ENCODE peak calls at places on chromosome X, in five cellular contexts. A, J, F, W and L are unnamed samples.

GRCh38 chrX:65821721-65822496 is 154.5 kb downstream of the MSN start:
- DNase-seq in W (peak), A (no peak), F (no peak), J (peak), L (peak)

GRCh38 chrX:34918856-34919255 is 23.7 kb upstream of the FAM47B start:
- DNase-seq in J (no peak), A (no peak), F (peak), W (no peak), L (no peak)

GRCh38 chrX:154476821-154477220 is 2.3 kb downstream of the LAGE3 start:
- DNase-seq in A (no peak), W (no peak), J (peak), F (peak), L (no peak)

GRCh38 chrX:69906447-69906846 is 143.3 kb downstream of the AWAT2 start:
- DNase-seq in J (no peak), W (no peak), A (no peak), F (no peak), L (no peak)

GRCh38 chrX:30215357-30215843 is at the start of gene MAGEB2:
- DNase-seq in W (no peak), A (no peak), J (no peak), F (no peak), L (no peak)

GRCh38 chrX:104833401-104833800 is 267.4 kb downstream of the IL1RAPL2 start:
- DNase-seq in F (no peak), A (no peak), W (no peak), J (no peak), L (no peak)

GRCh38 chrX:9341305-9342201 is 123.3 kb upstream of the TBL1X start:
- DNase-seq in J (peak), A (peak), F (peak), W (no peak), L (peak)

GRCh38 chrX:25007059-25008053 is 8.4 kb downstream of the ARX start:
- DNase-seq in A (no peak), J (no peak), W (no peak), F (no peak), L (no peak)

GRCh38 chrX:21132686-21133393 is 241.4 kb upstream of the CNKSR2 start:
- DNase-seq in F (no peak), A (no peak), J (no peak), W (no peak), L (no peak)

GRCh38 chrX:10833299-10834169 is 213.1 kb upstream of the MID1 start:
- DNase-seq in W (peak), F (peak), A (no peak), J (peak), L (peak)

GRCh38 chrX:85561216-85561615 is 181.8 kb upstream of the POF1B start:
- DNase-seq in W (no peak), J (peak), A (no peak), F (peak), L (no peak)

GRCh38 chrX:56503941-56504673 is 59.3 kb upstream of the UBQLN2 start:
- DNase-seq in W (no peak), A (no peak), J (no peak), F (no peak), L (no peak)

GRCh38 chrX:110755061-110755460 is 40.6 kb downstream of the CHRDL1 start:
- DNase-seq in F (no peak), W (no peak), J (no peak), A (no peak), L (no peak)

GRCh38 chrX:95823796-95824195 is 860.8 kb upstream of the DIAPH2 start:
- DNase-seq in W (no peak), J (no peak), F (no peak), A (no peak), L (no peak)

GRCh38 chrX:74434336-74434735 is 13.0 kb downstream of the SLC16A2 start:
- DNase-seq in W (no peak), J (no peak), F (no peak), A (no peak), L (no peak)

GRCh38 chrX:136126892-136127406 is 20.4 kb upstream of the FHL1 start:
- DNase-seq in W (no peak), J (no peak), A (no peak), F (no peak), L (no peak)

GRCh38 chrX:148389629-148390028 is 110.8 kb upstream of the AFF2 start:
- DNase-seq in A (no peak), J (no peak), F (no peak), W (no peak), L (no peak)

GRCh38 chrX:115448146-115448545 is 112.8 kb upstream of the PLS3 start:
- DNase-seq in J (no peak), F (no peak), A (no peak), W (no peak), L (no peak)

GRCh38 chrX:12681047-12681446 is 110.2 kb upstream of the PRPS2 start:
- DNase-seq in W (no peak), J (no peak), A (no peak), F (no peak), L (no peak)

GRCh38 chrX:28966335-28966734 is 379.1 kb downstream of the IL1RAPL1 start:
- DNase-seq in F (no peak), W (no peak), J (no peak), A (no peak), L (no peak)

GRCh38 chrX:3362956-3363355 is 16.5 kb upstream of the MXRA5 start:
- DNase-seq in A (no peak), W (no peak), F (no peak), J (no peak), L (no peak)

GRCh38 chrX:124690495-124690894 is 344.1 kb downstream of the SH2D1A start:
- DNase-seq in F (no peak), J (no peak), W (no peak), A (no peak), L (no peak)

GRCh38 chrX:110402855-110403230 is 44.2 kb downstream of the RTL9 start:
- DNase-seq in J (no peak), W (no peak), A (no peak), F (no peak), L (no peak)

GRCh38 chrX:50469206-50469605 is 1.4 kb downstream of the DGKK start:
- DNase-seq in A (no peak), W (no peak), J (no peak), F (no peak), L (no peak)

GRCh38 chrX:37060999-37061398 is 52.8 kb downstream of the FAM47C start:
- DNase-seq in F (no peak), J (no peak), W (no peak), A (peak), L (no peak)

GRCh38 chrX:101931104-101931493 is 728 bp downstream of the ZMAT1 start:
- DNase-seq in A (no peak), J (no peak), W (no peak), F (no peak), L (no peak)

GRCh38 chrX:110123331-110123782 is 120.4 kb downstream of the TMEM164 start:
- DNase-seq in F (no peak), J (no peak), A (no peak), W (no peak), L (no peak)

GRCh38 chrX:18151661-18152060 is 69.0 kb downstream of the BEND2 start:
- DNase-seq in J (no peak), W (no peak), A (no peak), F (no peak), L (no peak)

GRCh38 chrX:30865020-30865419 is 24.0 kb downstream of the TAB3 start:
- DNase-seq in W (no peak), J (no peak), A (peak), F (peak), L (no peak)

GRCh38 chrX:145848451-145848850 is 30.8 kb downstream of the SLITRK2 start:
- DNase-seq in F (no peak), J (no peak), A (no peak), W (no peak), L (no peak)

GRCh38 chrX:107483976-107484726 is 34.7 kb downstream of the FRMPD3 start:
- DNase-seq in F (peak), A (no peak), W (no peak), J (no peak), L (no peak)

GRCh38 chrX:134419784-134420183 is 40.2 kb upstream of the HPRT1 start:
- DNase-seq in F (no peak), J (no peak), W (no peak), A (no peak), L (no peak)

GRCh38 chrX:134426285-134426684 is 33.7 kb upstream of the HPRT1 start:
- DNase-seq in A (no peak), F (no peak), W (no peak), J (no peak), L (no peak)

GRCh38 chrX:134418317-134419113 is 41.5 kb upstream of the HPRT1 start:
- DNase-seq in J (no peak), W (no peak), F (no peak), A (no peak), L (no peak)

GRCh38 chrX:134423606-134424005 is 36.4 kb upstream of the HPRT1 start:
- DNase-seq in W (no peak), A (peak), J (no peak), F (no peak), L (no peak)
- TF ChIP-seq CTCF in W (no peak), A (peak), J (peak), F (no peak), L (no peak)

DNA sequence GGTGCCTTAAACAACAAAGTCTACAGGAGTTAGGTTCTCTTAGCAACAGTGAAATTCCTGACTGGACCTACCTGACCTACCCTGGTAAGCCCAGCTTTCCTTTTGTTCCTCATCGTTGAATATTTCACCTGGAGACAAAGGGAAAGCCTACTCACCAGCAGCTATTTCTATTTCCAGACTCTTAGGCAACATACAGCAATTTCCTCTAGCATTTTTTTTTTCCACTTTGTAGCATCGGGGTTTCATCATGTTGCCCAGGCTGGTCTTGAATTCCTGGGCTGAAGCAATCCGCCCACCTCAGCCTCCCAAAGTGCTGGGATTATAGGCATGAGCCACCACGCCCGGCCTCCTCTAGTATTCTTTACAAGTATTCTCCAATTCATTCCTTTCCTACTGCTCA is 6.8 kb upstream of the S100G start:
- DNase-seq in J (no peak), A (no peak), W (no peak), F (no peak), L (no peak)
- H3K27ac ChIP-seq in J (no peak), A (no peak), W (no peak), F (no peak), L (no peak)

GRCh38 chrX:103697687-103698086 is 11.2 kb upstream of the MORF4L2 start:
- DNase-seq in W (no peak), J (no peak), F (no peak), A (no peak), L (no peak)

GRCh38 chrX:103704863-103705262 is 5.8 kb upstream of the TMEM31 start:
- DNase-seq in J (no peak), F (peak), A (no peak), W (no peak), L (no peak)

DNA sequence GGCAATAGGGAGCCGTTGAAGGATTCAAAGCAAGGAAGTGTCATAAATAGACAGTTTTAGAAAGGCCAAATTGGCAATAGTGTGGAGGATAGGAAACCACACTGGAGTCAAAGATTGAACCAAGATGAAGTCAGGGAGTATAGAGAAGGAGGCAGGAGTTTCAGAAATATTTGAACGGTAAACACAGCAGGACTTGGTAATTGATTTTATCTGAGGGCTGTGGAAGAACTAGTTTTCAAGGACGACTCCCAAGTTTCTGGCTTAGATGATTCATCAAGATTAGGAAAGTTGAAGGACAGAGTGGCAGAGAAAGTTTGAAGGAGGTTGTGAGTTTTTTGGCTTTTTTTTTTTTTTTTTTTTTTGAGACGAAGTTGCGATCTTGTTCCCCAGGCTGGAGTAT is 11.5 kb upstream of the TMEM31 start:
- DNase-seq in A (no peak), J (no peak), W (no peak), F (no peak), L (no peak)
- H3K4me3 ChIP-seq in A (no peak), J (no peak), W (no peak), F (no peak), L (no peak)

GRCh38 chrX:128975716-128976115 is 547.6 kb downstream of the SMARCA1 start:
- DNase-seq in W (peak), F (peak), A (peak), J (no peak), L (no peak)
- TF ChIP-seq CTCF in W (no peak), F (peak), A (peak), J (peak), L (peak)

GRCh38 chrX:19513383-19513782 is 1.9 kb downstream of the MAP3K15 start:
- DNase-seq in W (no peak), F (peak), A (no peak), J (no peak), L (peak)
- H3K27ac ChIP-seq in W (no peak), F (no peak), A (no peak), J (peak), L (no peak)

DNA sequence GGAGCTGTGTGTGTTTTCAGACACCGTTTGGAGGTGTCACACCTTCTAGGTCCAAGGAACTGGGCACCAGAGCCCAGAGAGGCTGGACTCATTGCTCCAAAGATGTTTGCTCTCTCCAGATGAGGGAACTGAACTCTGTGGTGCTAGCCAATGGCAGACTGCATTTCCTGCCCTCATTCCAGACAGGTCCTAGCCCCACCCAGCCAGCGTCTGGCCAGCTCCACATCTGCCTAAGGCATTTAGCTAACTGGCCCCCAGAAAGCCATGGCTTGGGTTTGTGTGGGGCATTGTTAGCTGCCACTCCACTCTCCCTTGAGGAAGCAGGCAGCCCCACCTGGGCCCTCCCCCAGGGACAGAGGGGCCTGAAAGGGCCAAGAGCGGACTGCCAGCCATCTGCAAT is 11.4 kb downstream of the FGD1 start:
- DNase-seq in A (no peak), F (no peak), W (no peak), J (no peak), L (no peak)
- H3K4me3 ChIP-seq in A (no peak), F (no peak), W (no peak), J (no peak), L (no peak)

GRCh38 chrX:140509468-140510305 is 4.8 kb upstream of the SOX3 start:
- DNase-seq in F (no peak), W (no peak), A (no peak), J (no peak), L (no peak)

GRCh38 chrX:140510895-140511295 is 6.0 kb upstream of the SOX3 start:
- DNase-seq in W (no peak), A (no peak), J (no peak), F (no peak), L (no peak)

GRCh38 chrX:140508958-140509357 is 4.1 kb upstream of the SOX3 start:
- DNase-seq in W (no peak), F (no peak), J (no peak), A (no peak), L (no peak)

GRCh38 chrX:140507982-140508305 is 3.1 kb upstream of the SOX3 start:
- DNase-seq in F (no peak), W (no peak), A (no peak), J (no peak), L (peak)

GRCh38 chrX:140510306-140510676 is 5.4 kb upstream of the SOX3 start:
- DNase-seq in F (no peak), W (no peak), J (no peak), A (no peak), L (no peak)
- TF ChIP-seq CTCF in F (no peak), W (no peak), J (no peak), A (no peak), L (no peak)

DNA sequence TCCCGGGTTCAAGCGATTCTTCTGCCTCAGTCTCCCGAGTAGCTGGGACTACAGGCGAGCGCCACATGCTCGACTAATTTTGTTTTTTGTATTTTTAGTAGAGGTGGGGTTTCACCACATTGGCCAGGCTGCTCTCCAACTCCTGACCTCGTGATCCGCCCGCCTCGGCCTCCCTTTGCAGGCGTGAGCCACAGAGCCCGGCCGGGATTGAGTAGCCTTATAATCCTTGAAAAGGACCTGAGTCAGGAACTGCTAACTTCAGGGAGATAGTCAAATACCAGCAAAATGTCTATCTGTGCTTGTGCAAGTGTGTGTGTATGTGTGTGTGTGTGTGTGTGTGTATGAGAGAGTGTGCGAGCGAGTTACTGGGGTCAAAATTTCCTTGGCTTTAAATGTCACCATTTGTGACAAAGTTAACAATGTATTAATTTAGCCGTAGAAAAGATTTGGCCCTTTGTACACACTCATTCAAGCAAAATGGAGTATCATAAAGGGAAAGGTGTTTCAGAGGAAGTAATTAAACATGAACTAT is 1.8 kb upstream of the KDM6A start:
- DNase-seq in W (peak), J (peak), F (no peak), A (no peak), L (peak)
- H3K27ac ChIP-seq in W (no peak), J (no peak), F (peak), A (peak), L (no peak)

DNA sequence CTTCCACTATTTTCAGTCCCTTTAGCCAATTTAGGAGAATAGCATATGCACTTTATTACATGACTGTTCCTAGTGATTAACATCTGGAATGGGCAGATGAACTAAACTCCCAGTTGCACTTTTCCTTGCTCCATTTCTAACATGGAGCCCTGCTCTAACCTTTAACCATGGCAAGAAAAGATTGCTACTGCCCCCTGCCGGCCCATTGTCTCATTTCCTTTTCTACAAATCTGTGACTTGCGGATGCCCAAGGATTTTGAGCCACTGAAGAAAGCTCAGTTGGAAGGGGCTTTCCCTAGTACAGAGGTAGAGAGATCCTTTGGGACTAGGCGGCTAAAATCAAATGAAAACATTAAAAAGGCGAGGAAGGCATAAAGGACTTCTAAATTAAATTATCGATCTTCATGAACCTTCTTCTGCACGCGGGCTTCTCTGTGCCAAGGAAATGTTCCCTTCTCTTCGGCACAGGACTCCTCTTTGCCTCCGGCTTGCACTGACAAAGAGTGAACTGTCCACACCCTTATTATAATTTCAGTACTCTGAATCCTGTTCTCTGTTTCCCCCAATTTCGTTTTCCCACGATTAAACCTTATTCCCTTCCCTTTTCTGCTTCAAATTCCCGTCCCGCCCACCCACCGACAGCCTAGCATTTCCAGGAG is 578 bp upstream of the GLRA2 start:
- DNase-seq in F (peak), A (peak), J (peak), W (peak), L (peak)
- H3K4me3 ChIP-seq in F (no peak), A (no peak), J (no peak), W (no peak), L (no peak)

DNA sequence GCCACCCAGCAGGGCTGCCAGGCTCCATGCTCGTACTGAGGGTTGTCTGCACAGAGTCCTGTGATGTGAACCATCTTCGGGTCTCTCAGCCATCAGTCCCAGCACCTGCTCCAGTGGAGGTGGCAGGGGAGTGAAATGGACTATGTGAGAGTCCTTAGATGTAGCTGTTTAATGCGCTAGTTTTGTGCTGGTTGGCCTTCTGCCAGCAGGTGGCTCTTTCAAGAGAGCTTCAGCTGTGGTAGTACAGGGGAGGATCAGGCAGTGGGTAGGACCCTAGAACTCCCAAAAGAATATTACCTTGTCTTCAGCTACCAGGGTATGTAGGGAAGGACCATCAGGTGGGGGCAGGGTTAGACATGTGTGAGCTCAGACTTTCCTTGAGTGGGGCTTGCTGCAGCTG is 1066.0 kb downstream of the GLUD2 start:
- DNase-seq in F (peak), A (no peak), J (no peak), W (no peak), L (no peak)
- TF ChIP-seq CTCF in F (no peak), A (no peak), J (no peak), W (no peak), L (no peak)